ENCODE peak calls at places on chromosomes 11 and 22, in seven cellular contexts. Q, N, Z, C, H, R and P are unnamed samples.

GRCh38 chr11:34501962-34502361 is 11.6 kb downstream of the ELF5 start:
- DNase-seq in H (peak), C (no peak), N (peak), R (no peak), Q (no peak), Z (no peak), P (no peak)

GRCh38 chr22:39900306-39901227 is at the start of gene GRAP2:
- DNase-seq in Z (no peak), Q (no peak), N (no peak), H (no peak), R (no peak), C (no peak), P (no peak)

GRCh38 chr22:34068011-34068410 is 147.7 kb upstream of the LARGE1 start:
- DNase-seq in H (no peak), N (no peak), R (no peak), C (no peak), Q (no peak), Z (no peak), P (no peak)

GRCh38 chr11:44110231-44110679 is 14.8 kb downstream of the EXT2 start:
- DNase-seq in C (no peak), N (peak), R (peak), H (peak), Q (no peak), Z (no peak), P (no peak)

GRCh38 chr22:43587574-43587973 is 175.8 kb downstream of the MPPED1 start:
- DNase-seq in R (no peak), N (no peak), C (no peak), H (no peak), Z (no peak), Q (no peak), P (no peak)

GRCh38 chr22:42528591-42529307 is 9.2 kb upstream of the RRP7A start:
- DNase-seq in C (no peak), Q (no peak), Z (no peak), N (no peak), R (no peak), H (no peak), P (no peak)

GRCh38 chr11:110130642-110131238 is 37.5 kb downstream of the ZC3H12C start:
- DNase-seq in Z (no peak), C (no peak), H (no peak), Q (no peak), N (no peak), R (no peak), P (no peak)

GRCh38 chr11:62123669-62124185 is at the start of gene INCENP:
- DNase-seq in Q (peak), Z (peak), N (peak), C (peak), R (peak), H (peak), P (peak)

GRCh38 chr11:45158210-45158644 is 11.8 kb downstream of the PRDM11 start:
- DNase-seq in H (no peak), C (no peak), N (no peak), Q (no peak), Z (no peak), R (peak), P (no peak)

GRCh38 chr11:76772783-76773106 is 10.4 kb upstream of the TSKU start:
- DNase-seq in N (no peak), Q (no peak), C (no peak), H (no peak), Z (no peak), R (no peak), P (no peak)

GRCh38 chr11:65785329-65786007 is 1.4 kb upstream of the OVOL1 start:
- DNase-seq in H (no peak), R (no peak), Z (no peak), Q (no peak), N (no peak), C (no peak), P (no peak)

GRCh38 chr11:65574963-65575567 is 788 bp upstream of the EHBP1L1 start:
- DNase-seq in N (peak), R (no peak), C (no peak), Z (no peak), H (no peak), Q (no peak), P (no peak)

GRCh38 chr11:27649800-27650199 is 50.5 kb downstream of the BDNF start:
- DNase-seq in R (no peak), N (no peak), Q (no peak), H (no peak), Z (no peak), C (no peak), P (no peak)

GRCh38 chr11:94107363-94107762 is 21.3 kb upstream of the PANX1 start:
- DNase-seq in H (no peak), C (no peak), R (no peak), Z (no peak), N (no peak), Q (no peak), P (no peak)

GRCh38 chr11:124070906-124071621 is 29.9 kb upstream of the OR10G7 start:
- DNase-seq in R (peak), Q (peak), Z (peak), C (peak), N (peak), H (peak), P (peak)

GRCh38 chr11:102139081-102139498 is 28.8 kb downstream of the YAP1 start:
- DNase-seq in R (no peak), Z (peak), H (peak), C (no peak), Q (no peak), N (peak), P (no peak)

GRCh38 chr22:44256085-44256484 is 56.7 kb downstream of the SHISAL1 start:
- DNase-seq in Z (no peak), Q (no peak), N (no peak), C (no peak), H (no peak), R (no peak), P (no peak)

GRCh38 chr11:121068787-121069186 is 32.3 kb upstream of the TECTA start:
- DNase-seq in N (no peak), H (no peak), R (no peak), Z (no peak), Q (no peak), C (no peak), P (no peak)

GRCh38 chr22:50507421-50507990 is at the start of gene LMF2:
- DNase-seq in R (peak), N (peak), C (peak), Q (no peak), H (no peak), Z (no peak), P (no peak)

GRCh38 chr11:58688779-58689503 is 42.8 kb downstream of the GLYAT start:
- DNase-seq in R (no peak), Z (peak), C (no peak), Q (no peak), H (peak), N (no peak), P (no peak)

GRCh38 chr11:75779960-75780359 is 11.4 kb downstream of the DGAT2 start:
- DNase-seq in C (no peak), Z (no peak), R (no peak), N (no peak), H (no peak), Q (no peak), P (no peak)

GRCh38 chr11:30387891-30388861 is 65.3 kb downstream of the ARL14EP start:
- DNase-seq in Z (no peak), H (no peak), C (no peak), Q (no peak), R (no peak), N (no peak), P (no peak)

GRCh38 chr11:71466358-71466757 is 13.4 kb downstream of the NADSYN1 start:
- DNase-seq in Z (no peak), R (no peak), H (no peak), C (no peak), N (no peak), Q (no peak), P (no peak)

GRCh38 chr22:50522806-50523438 is 2.5 kb downstream of the SCO2 start:
- DNase-seq in H (no peak), Q (no peak), C (no peak), N (no peak), R (no peak), Z (no peak), P (no peak)

GRCh38 chr11:130121430-130121978 is 38.1 kb upstream of the ST14 start:
- DNase-seq in C (no peak), N (no peak), Q (no peak), Z (peak), R (no peak), H (peak), P (no peak)